ENCODE peak calls at places on chromosomes 1 and 21, in five cellular contexts. J, P, V, U and N are unnamed samples.

GRCh38 chr1:151157067-151157531 is 650 bp downstream of the TNFAIP8L2 start:
- DNase-seq in J (no peak), P (no peak), V (no peak), U (peak; percentile 69), N (peak; percentile 64)

GRCh38 chr1:237562247-237562823 is 328.4 kb downstream of the ZP4 start:
- DNase-seq in J (peak; percentile 3), P (peak; percentile 73), V (peak; percentile 59), U (no peak), N (no peak)

GRCh38 chr1:162389021-162389818 is 7.7 kb downstream of the C1orf226 start:
- DNase-seq in J (no peak), P (peak; percentile 48), V (peak; percentile 67), U (no peak), N (no peak)

GRCh38 chr1:13699936-13700520 is at the start of gene PRDM2:
- DNase-seq in J (no peak), P (peak; percentile 86), V (no peak), U (peak; percentile 88), N (peak; percentile 85)

GRCh38 chr1:205523891-205524793 is 19.7 kb downstream of the CDK18 start:
- DNase-seq in J (no peak), P (peak; percentile 77), V (peak; percentile 43), U (peak; percentile 93), N (peak; percentile 83)

GRCh38 chr1:58574816-58575215 is 2.2 kb downstream of the TACSTD2 start:
- DNase-seq in J (no peak), P (no peak), V (no peak), U (no peak), N (no peak)

GRCh38 chr1:21510885-21511578 is 1.8 kb downstream of the ALPL start:
- DNase-seq in J (no peak), P (no peak), V (no peak), U (no peak), N (no peak)

GRCh38 chr1:206717237-206717989 is 32.7 kb downstream of the MAPKAPK2 start:
- DNase-seq in J (no peak), P (no peak), V (no peak), U (no peak), N (peak; percentile 48)

GRCh38 chr1:150010388-150011115 is at the start of gene OTUD7B:
- DNase-seq in J (peak; percentile 27), P (peak; percentile 96), V (peak; percentile 47), U (peak; percentile 95), N (peak; percentile 95)

GRCh38 chr21:46058339-46059145 is 39.4 kb upstream of the COL6A2 start:
- DNase-seq in J (no peak), P (no peak), V (no peak), U (peak; percentile 47), N (no peak)

GRCh38 chr1:68384321-68384813 is 65.4 kb downstream of the RPE65 start:
- DNase-seq in J (peak; percentile 93), P (peak; percentile 98), V (peak; percentile 99), U (no peak), N (no peak)